ENCODE peak calls at places on chromosome 20, in nine cellular contexts. C is sigmoid colon, S is esophagus squamous epithelium, I is HCT116, P is stomach, O is esophagus muscularis mucosa, T is A549, X is spleen, R is IMR-90. G is an unnamed sample.

GRCh38 chr20:50320910-50321796 is 130.5 kb downstream of the CEBPB start:
- DNase-seq in C (peak; percentile 98), S (peak; percentile 30), I (peak; percentile 54), P (peak; percentile 89), O (no peak), T (peak; percentile 89), X (peak; percentile 82), R (peak; percentile 97), G (peak; percentile 88)

GRCh38 chr20:18019068-18019467 is 38.6 kb downstream of the OVOL2 start:
- DNase-seq in C (no peak), S (no peak), I (no peak), P (no peak), O (no peak), T (peak; percentile 26), X (peak; percentile 51), R (peak; percentile 4), G (no peak)

GRCh38 chr20:50575869-50576720 is 65.9 kb downstream of the PTPN1 start:
- DNase-seq in C (peak; percentile 88), S (no peak), I (peak; percentile 22), P (peak; percentile 77), O (no peak), T (peak; percentile 70), X (peak; percentile 88), R (peak; percentile 51), G (peak; percentile 71)

GRCh38 chr20:17471606-17472187 is 59.5 kb downstream of the BFSP1 start:
- DNase-seq in C (no peak), S (no peak), I (no peak), P (no peak), O (peak; percentile 72), T (no peak), X (no peak), R (no peak), G (no peak)

GRCh38 chr20:8132632-8133587 is 844 bp downstream of the PLCB1 start:
- DNase-seq in C (peak; percentile 83), S (no peak), I (no peak), P (peak; percentile 46), O (no peak), T (peak; percentile 33), X (peak; percentile 84), R (no peak), G (peak; percentile 66)

GRCh38 chr20:16622501-16622900 is 49.3 kb upstream of the KIF16B start:
- DNase-seq in C (no peak), S (no peak), I (no peak), P (no peak), O (no peak), T (no peak), X (no peak), R (no peak), G (no peak)

GRCh38 chr20:24698189-24698588 is 228.8 kb downstream of the SYNDIG1 start:
- DNase-seq in C (peak; percentile 42), S (no peak), I (no peak), P (peak; percentile 20), O (peak; percentile 60), T (no peak), X (no peak), R (no peak), G (no peak)

GRCh38 chr20:31869673-31869941 is 720 bp downstream of the DUSP15 start:
- DNase-seq in C (no peak), S (no peak), I (no peak), P (no peak), O (no peak), T (no peak), X (no peak), R (no peak), G (no peak)

GRCh38 chr20:3678198-3678597 is 3.6 kb downstream of the ADAM33 start:
- DNase-seq in C (peak; percentile 65), S (no peak), I (no peak), P (no peak), O (no peak), T (no peak), X (no peak), R (no peak), G (no peak)

GRCh38 chr20:23889775-23890187 is 10.2 kb upstream of the CST5 start:
- DNase-seq in C (no peak), S (no peak), I (peak; percentile 10), P (peak; percentile 31), O (peak; percentile 91), T (peak; percentile 68), X (no peak), R (peak; percentile 24), G (peak; percentile 59)

GRCh38 chr20:33079267-33079666 is at the start of gene BPIFB4:
- DNase-seq in C (no peak), S (no peak), I (no peak), P (no peak), O (no peak), T (no peak), X (peak; percentile 41), R (no peak), G (no peak)

GRCh38 chr20:4053516-4053919 is 38.2 kb upstream of the RNF24 start:
- DNase-seq in C (peak; percentile 8), S (no peak), I (no peak), P (no peak), O (no peak), T (no peak), X (no peak), R (no peak), G (no peak)

GRCh38 chr20:31559704-31560093 is 45.4 kb upstream of the ID1 start:
- DNase-seq in C (no peak), S (no peak), I (no peak), P (no peak), O (no peak), T (no peak), X (no peak), R (no peak), G (no peak)

GRCh38 chr20:461254-462198 is 807 bp downstream of the TBC1D20 start:
- DNase-seq in C (peak; percentile 77), S (no peak), I (no peak), P (peak; percentile 51), O (no peak), T (peak; percentile 57), X (peak; percentile 93), R (peak; percentile 42), G (peak; percentile 60)

GRCh38 chr20:967796-968742 is 34.0 kb downstream of the RSPO4 start:
- DNase-seq in C (no peak), S (no peak), I (peak; percentile 91), P (no peak), O (no peak), T (peak; percentile 76), X (no peak), R (peak; percentile 36), G (peak; percentile 13)

GRCh38 chr20:309841-310644 is 12.7 kb downstream of the ZCCHC3 start:
- DNase-seq in C (peak; percentile 99), S (peak; percentile 76), I (no peak), P (peak; percentile 90), O (peak; percentile 100), T (peak; percentile 73), X (peak; percentile 94), R (peak; percentile 99), G (peak; percentile 96)

GRCh38 chr20:14879020-14879697 is 541.7 kb upstream of the FLRT3 start:
- DNase-seq in C (no peak), S (no peak), I (peak; percentile 77), P (no peak), O (no peak), T (peak; percentile 91), X (no peak), R (peak; percentile 24), G (no peak)

GRCh38 chr20:30892704-30893345 is 364.6 kb upstream of the DEFB115 start:
- DNase-seq in C (no peak), S (no peak), I (no peak), P (no peak), O (no peak), T (no peak), X (no peak), R (no peak), G (no peak)

GRCh38 chr20:1718604-1719384 is 61.2 kb upstream of the SIRPG start:
- DNase-seq in C (peak; percentile 80), S (no peak), I (peak; percentile 19), P (no peak), O (peak; percentile 92), T (peak; percentile 14), X (no peak), R (peak; percentile 46), G (no peak)

GRCh38 chr20:43682446-43682845 is 15.5 kb downstream of the MYBL2 start:
- DNase-seq in C (no peak), S (no peak), I (no peak), P (no peak), O (no peak), T (no peak), X (peak; percentile 81), R (no peak), G (peak; percentile 32)
- TF ChIP-seq POLR2A in C (no peak), S (no peak), I (no peak), P (no peak), O (no peak), T (no peak), X (no peak), R (no peak), G (no peak)

GRCh38 chr20:47306095-47306494 is 50.4 kb downstream of the ZMYND8 start:
- DNase-seq in C (peak; percentile 46), S (no peak), I (no peak), P (no peak), O (no peak), T (no peak), X (no peak), R (no peak), G (no peak)

GRCh38 chr20:47306755-47307370 is 49.6 kb downstream of the ZMYND8 start:
- DNase-seq in C (peak; percentile 41), S (no peak), I (no peak), P (no peak), O (no peak), T (no peak), X (no peak), R (no peak), G (no peak)

GRCh38 chr20:47303736-47304135 is 52.8 kb downstream of the ZMYND8 start:
- DNase-seq in C (peak; percentile 38), S (no peak), I (no peak), P (no peak), O (no peak), T (no peak), X (no peak), R (no peak), G (no peak)

GRCh38 chr20:47305667-47306066 is 50.8 kb downstream of the ZMYND8 start:
- DNase-seq in C (no peak), S (no peak), I (no peak), P (no peak), O (no peak), T (peak; percentile 87), X (no peak), R (peak; percentile 67), G (no peak)

GRCh38 chr20:47304287-47304686 is 52.2 kb downstream of the ZMYND8 start:
- DNase-seq in C (peak; percentile 77), S (no peak), I (no peak), P (peak; percentile 39), O (no peak), T (peak; percentile 55), X (no peak), R (peak; percentile 72), G (no peak)
- TF ChIP-seq CTCF in C (peak; percentile 9), S (peak; percentile 21), I (no peak), P (no peak), O (peak; percentile 24), T (no peak), X (no peak), R (peak; percentile 30), G (peak; percentile 42)

GRCh38 chr20:49188101-49188784 is at the start of gene STAU1:
- DNase-seq in C (peak; percentile 98), S (peak; percentile 61), I (peak; percentile 88), P (peak; percentile 97), O (peak; percentile 97), T (peak; percentile 96), X (peak; percentile 99), R (peak; percentile 93), G (peak; percentile 97)
- TF ChIP-seq POLR2A in C (peak; percentile 69), S (no peak), I (peak; percentile 52), P (no peak), O (peak; percentile 69), T (peak; percentile 68), X (no peak), R (peak; percentile 81), G (peak; percentile 60)

GRCh38 chr20:39778847-39779641 is 816.9 kb downstream of the DHX35 start:
- DNase-seq in C (no peak), S (no peak), I (no peak), P (no peak), O (no peak), T (no peak), X (no peak), R (no peak), G (no peak)
- TF ChIP-seq CTCF in C (no peak), S (no peak), I (no peak), P (no peak), O (no peak), T (no peak), X (no peak), R (no peak), G (no peak)